ENCODE peak calls at places on chromosome 1, in nine cellular contexts. H, A, T, O, J, F, G, W and Z are unnamed samples.

GRCh38 chr1:3074297-3074741 is 5.3 kb downstream of the PRDM16 start:
- DNase-seq in J (no peak), F (peak; percentile 67), T (no peak), G (no peak), W (no peak), O (no peak), H (no peak), A (no peak), Z (no peak)

GRCh38 chr1:57302812-57303607 is 120.8 kb downstream of the DAB1 start:
- DNase-seq in F (no peak), H (no peak), O (no peak), T (no peak), W (no peak), G (no peak), J (no peak), A (no peak), Z (no peak)

GRCh38 chr1:89910780-89911179 is 84.1 kb upstream of the ZNF326 start:
- DNase-seq in F (peak; percentile 37), J (no peak), A (no peak), W (peak; percentile 62), O (no peak), G (peak; percentile 84), T (peak; percentile 37), H (peak; percentile 30), Z (peak; percentile 72)

GRCh38 chr1:228350831-228351781 is 55.5 kb downstream of the TRIM11 start:
- DNase-seq in F (no peak), O (no peak), H (no peak), T (no peak), G (no peak), A (peak; percentile 54), J (peak; percentile 15), W (no peak), Z (no peak)

GRCh38 chr1:30315185-30315960 is 408.0 kb downstream of the MATN1 start:
- DNase-seq in W (peak; percentile 10), T (no peak), A (no peak), J (no peak), H (no peak), G (no peak), O (no peak), F (no peak), Z (no peak)

GRCh38 chr1:22673486-22674409 is 20.7 kb downstream of the C1QB start:
- DNase-seq in H (peak; percentile 61), O (peak; percentile 84), G (peak; percentile 42), T (peak; percentile 74), J (peak; percentile 50), W (peak; percentile 62), F (peak; percentile 93), A (no peak), Z (peak; percentile 77)

GRCh38 chr1:66371233-66372005 is 162.5 kb upstream of the SGIP1 start:
- DNase-seq in O (no peak), A (no peak), F (no peak), J (no peak), W (peak; percentile 68), G (peak; percentile 80), T (peak; percentile 56), H (no peak), Z (peak; percentile 76)

GRCh38 chr1:117232551-117232950 is 21.8 kb upstream of the VTCN1 start:
- DNase-seq in O (no peak), G (no peak), T (peak; percentile 14), A (no peak), W (no peak), H (no peak), J (no peak), F (no peak), Z (no peak)

GRCh38 chr1:2554621-2555387 is 1.4 kb upstream of the TNFRSF14 start:
- DNase-seq in J (no peak), F (peak; percentile 64), G (no peak), W (no peak), A (no peak), O (no peak), H (no peak), T (peak; percentile 34), Z (no peak)

GRCh38 chr1:232752365-232752764 is 52.9 kb upstream of the MAP10 start:
- DNase-seq in A (no peak), W (no peak), J (no peak), F (no peak), O (no peak), T (no peak), G (no peak), H (no peak), Z (no peak)

GRCh38 chr1:31699341-31699891 is 4.4 kb downstream of the COL16A1 start:
- DNase-seq in T (no peak), F (no peak), J (no peak), A (no peak), O (no peak), H (no peak), W (no peak), G (no peak), Z (no peak)

GRCh38 chr1:30323841-30324240 is 399.5 kb downstream of the MATN1 start:
- DNase-seq in T (no peak), G (no peak), F (no peak), O (no peak), H (no peak), A (no peak), W (no peak), J (no peak), Z (no peak)

GRCh38 chr1:63547621-63548294 is 24.4 kb downstream of the EFCAB7 start:
- DNase-seq in G (no peak), W (peak; percentile 96), F (no peak), J (no peak), H (peak; percentile 32), T (no peak), A (no peak), O (no peak), Z (peak; percentile 96)

GRCh38 chr1:46394108-46394871 is at the start of gene FAAH:
- DNase-seq in W (peak; percentile 38), F (peak; percentile 92), J (peak; percentile 74), T (no peak), O (peak; percentile 68), A (no peak), H (no peak), G (no peak), Z (peak; percentile 22)

DNA sequence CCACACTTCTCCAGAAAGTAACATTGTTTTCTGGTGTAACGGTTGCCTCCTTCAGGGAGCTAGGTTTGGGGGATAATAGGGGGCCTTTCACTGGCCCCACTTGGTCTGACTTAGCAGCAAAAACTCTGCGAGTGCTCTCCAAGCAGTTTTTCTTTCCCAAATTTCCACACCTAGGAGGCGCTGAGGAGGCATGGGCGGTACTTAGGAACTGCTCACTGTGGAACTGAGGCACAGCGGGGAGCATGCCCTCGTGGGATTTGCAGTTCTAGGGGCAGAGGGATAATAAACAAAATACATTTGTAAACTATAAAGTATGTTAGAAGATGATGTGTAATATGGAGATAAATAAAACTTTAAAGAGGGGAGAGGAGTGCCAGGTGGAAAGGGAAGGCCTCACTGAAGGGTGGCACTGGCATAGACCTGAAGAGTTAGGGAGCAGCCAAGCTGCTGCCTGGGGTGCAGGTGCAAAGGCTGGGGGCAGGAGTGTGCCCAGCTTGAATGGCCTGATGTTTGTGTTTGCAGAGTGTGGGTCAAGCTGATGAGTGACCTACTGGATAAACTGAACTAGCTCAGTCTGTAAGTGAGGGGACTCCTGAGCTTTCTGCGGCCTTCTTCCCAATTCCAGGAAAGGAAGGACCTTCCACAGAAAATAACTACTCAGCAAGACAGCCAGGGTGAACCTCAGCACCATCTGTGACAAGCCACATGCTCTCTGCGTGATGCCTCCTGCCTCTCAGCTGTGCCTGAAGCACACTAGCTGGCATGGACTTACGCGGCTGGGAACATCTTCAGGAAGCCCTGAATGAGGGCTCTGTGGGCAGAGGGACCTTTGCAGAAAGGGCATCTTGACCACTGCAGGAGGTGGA is 1.9 kb downstream of the EPHX1 start:
- DNase-seq in J (no peak), A (no peak), T (peak; percentile 50), O (no peak), F (peak; percentile 61), G (no peak), H (no peak), W (no peak), Z (peak; percentile 34)
- TF ChIP-seq CTCF in J (peak; percentile 21), A (no peak), T (peak; percentile 80), O (peak; percentile 44), F (peak; percentile 63), G (peak; percentile 56), H (no peak), W (peak; percentile 55), Z (peak; percentile 69)

GRCh38 chr1:115676498-115677171 is 34.9 kb downstream of the VANGL1 start:
- DNase-seq in O (no peak), A (no peak), H (no peak), T (peak; percentile 67), G (no peak), J (no peak), F (peak; percentile 13), W (no peak), Z (no peak)

GRCh38 chr1:115678141-115678540 is 36.4 kb downstream of the VANGL1 start:
- DNase-seq in T (no peak), O (no peak), W (no peak), H (no peak), F (no peak), J (no peak), G (no peak), A (no peak), Z (no peak)

GRCh38 chr1:115677172-115677542 is 35.4 kb downstream of the VANGL1 start:
- DNase-seq in H (no peak), W (no peak), J (no peak), G (no peak), F (peak; percentile 83), O (peak; percentile 4), A (no peak), T (peak; percentile 29), Z (peak; percentile 8)

GRCh38 chr1:115679141-115679611 is 37.4 kb downstream of the VANGL1 start:
- DNase-seq in T (peak; percentile 85), F (no peak), O (no peak), J (peak; percentile 50), G (peak; percentile 60), H (peak; percentile 76), W (peak; percentile 84), A (no peak), Z (peak; percentile 75)

DNA sequence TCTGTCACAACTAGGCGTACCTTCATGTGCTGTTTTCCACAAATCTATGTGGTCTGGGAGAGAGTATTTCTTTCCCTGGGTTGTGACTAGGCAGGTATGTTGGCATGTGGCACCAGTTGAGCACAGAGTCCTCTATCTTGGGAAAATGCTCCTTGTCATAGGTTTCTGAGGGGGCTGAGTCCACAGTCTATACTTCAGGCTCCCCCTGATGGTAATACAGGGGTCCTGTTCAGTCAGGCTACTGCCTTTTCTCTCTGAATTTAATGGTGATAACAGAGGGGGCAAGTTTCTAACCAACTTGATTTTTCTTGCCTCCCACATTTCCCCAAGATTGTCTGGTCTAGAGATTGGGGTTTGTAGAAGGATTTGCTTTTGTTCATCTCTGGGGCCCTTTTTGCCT is 35.8 kb downstream of the VANGL1 start:
- DNase-seq in T (no peak), H (no peak), W (no peak), J (no peak), G (no peak), O (no peak), A (no peak), F (peak; percentile 12), Z (no peak)
- TF ChIP-seq CTCF in T (no peak), H (no peak), W (no peak), J (no peak), G (peak; percentile 26), O (no peak), A (no peak), F (peak; percentile 25), Z (no peak)

GRCh38 chr1:11980676-11980972 is 380 bp downstream of the MFN2 start:
- DNase-seq in F (no peak), O (no peak), A (no peak), W (no peak), H (no peak), G (no peak), T (no peak), J (no peak), Z (no peak)
- TF ChIP-seq CTCF in F (no peak), O (no peak), A (no peak), W (no peak), H (no peak), G (no peak), T (no peak), J (no peak), Z (no peak)

GRCh38 chr1:169105434-169106094 is 926 bp upstream of the ATP1B1 start:
- DNase-seq in T (peak; percentile 92), O (no peak), A (peak; percentile 80), G (no peak), W (no peak), F (peak; percentile 87), H (peak; percentile 63), J (peak; percentile 87), Z (peak; percentile 37)
- TF ChIP-seq CTCF in T (no peak), O (peak; percentile 24), A (no peak), G (no peak), W (no peak), F (peak; percentile 14), H (no peak), J (no peak), Z (no peak)